ENCODE peak calls at places on chromosomes 2 and 18, in nine cellular contexts. V, C, M, K, O, L, P, R and W are unnamed samples.

GRCh38 chr2:67318966-67319590 is 78.1 kb upstream of the ETAA1 start:
- DNase-seq in V (no peak), C (no peak), M (no peak), K (no peak), O (no peak), L (no peak), P (no peak), R (no peak), W (no peak)

GRCh38 chr2:217988014-217988839 is 14.6 kb downstream of the TNS1 start:
- DNase-seq in V (peak), C (peak), M (peak), K (peak), O (peak), L (peak), P (peak), R (peak), W (peak)

GRCh38 chr2:240917684-240918257 is 11.6 kb downstream of the CROCC2 start:
- DNase-seq in V (no peak), C (no peak), M (no peak), K (no peak), O (no peak), L (no peak), P (no peak), R (no peak), W (no peak)

GRCh38 chr2:88067189-88067588 is 436 bp upstream of the SMYD1 start:
- DNase-seq in V (no peak), C (no peak), M (no peak), K (no peak), O (no peak), L (no peak), P (no peak), R (no peak), W (no peak)

GRCh38 chr2:19711470-19712372 is 190.1 kb downstream of the TTC32 start:
- DNase-seq in V (peak), C (peak), M (no peak), K (peak), O (peak), L (no peak), P (no peak), R (no peak), W (peak)

GRCh38 chr2:9299444-9300100 is 93.0 kb downstream of the ASAP2 start:
- DNase-seq in V (no peak), C (no peak), M (no peak), K (no peak), O (peak), L (no peak), P (no peak), R (no peak), W (no peak)

GRCh38 chr2:43637030-43637803 is at the start of gene PLEKHH2:
- DNase-seq in V (peak), C (peak), M (peak), K (peak), O (peak), L (peak), P (peak), R (peak), W (peak)

GRCh38 chr2:9981646-9982045 is 30.2 kb downstream of the GRHL1 start:
- DNase-seq in V (no peak), C (no peak), M (no peak), K (no peak), O (no peak), L (no peak), P (no peak), R (no peak), W (no peak)

GRCh38 chr2:207334631-207335371 is 169.1 kb upstream of the KLF7 start:
- DNase-seq in V (peak), C (peak), M (peak), K (peak), O (peak), L (peak), P (no peak), R (no peak), W (peak)

GRCh38 chr2:237072067-237072931 is 13.4 kb upstream of the COPS8 start:
- DNase-seq in V (peak), C (peak), M (peak), K (peak), O (peak), L (peak), P (peak), R (peak), W (peak)

GRCh38 chr2:208671312-208671711 is 264.7 kb downstream of the PTH2R start:
- DNase-seq in V (no peak), C (no peak), M (no peak), K (no peak), O (no peak), L (no peak), P (no peak), R (no peak), W (no peak)

GRCh38 chr2:65392609-65393008 is 39.8 kb downstream of the SPRED2 start:
- DNase-seq in V (no peak), C (no peak), M (no peak), K (no peak), O (no peak), L (no peak), P (no peak), R (no peak), W (no peak)

GRCh38 chr2:63649829-63650228 is 61.1 kb downstream of the MDH1 start:
- DNase-seq in V (no peak), C (no peak), M (no peak), K (no peak), O (no peak), L (no peak), P (no peak), R (no peak), W (no peak)

GRCh38 chr2:18896106-18896505 is 306.7 kb upstream of the NT5C1B start:
- DNase-seq in V (no peak), C (no peak), M (no peak), K (peak), O (no peak), L (no peak), P (no peak), R (no peak), W (no peak)

GRCh38 chr2:120470717-120471060 is 124.8 kb downstream of the INHBB start:
- DNase-seq in V (no peak), C (no peak), M (no peak), K (no peak), O (no peak), L (no peak), P (no peak), R (peak), W (no peak)

GRCh38 chr2:150653351-150653750 is 165.9 kb upstream of the RND3 start:
- DNase-seq in V (no peak), C (no peak), M (no peak), K (no peak), O (no peak), L (no peak), P (no peak), R (no peak), W (no peak)

GRCh38 chr18:7733642-7734041 is 166.5 kb downstream of the PTPRM start:
- DNase-seq in V (no peak), C (no peak), M (no peak), K (no peak), O (no peak), L (no peak), P (peak), R (no peak), W (no peak)

GRCh38 chr18:49645836-49646235 is 84.0 kb downstream of the LIPG start:
- DNase-seq in V (no peak), C (no peak), M (no peak), K (peak), O (no peak), L (no peak), P (no peak), R (no peak), W (no peak)